ENCODE peak calls at places on chromosomes 7 and 10, in eight cellular contexts. One of them, this sample, is unnamed.

GRCh38 chr10:50279489-50279888 is 28.2 kb upstream of the ASAH2 start:
- DNase-seq in transverse colon: no peak
- DNase-seq in upper lobe of right lung: no peak
- DNase-seq in astrocyte: no peak
- DNase-seq in ovary: no peak
- DNase-seq in SJCRH30: peak
- DNase-seq in RWPE1: peak
- DNase-seq in stomach: peak
- DNase-seq in this sample: no peak

GRCh38 chr10:51667992-51668689 is 31.3 kb downstream of the CSTF2T start:
- DNase-seq in transverse colon: no peak
- DNase-seq in upper lobe of right lung: no peak
- DNase-seq in astrocyte: peak
- DNase-seq in ovary: no peak
- DNase-seq in SJCRH30: no peak
- DNase-seq in RWPE1: no peak
- DNase-seq in stomach: no peak
- DNase-seq in this sample: no peak

GRCh38 chr10:77348082-77348481 is 289.5 kb downstream of the KCNMA1 start:
- DNase-seq in transverse colon: no peak
- DNase-seq in upper lobe of right lung: no peak
- DNase-seq in astrocyte: peak
- DNase-seq in ovary: no peak
- DNase-seq in SJCRH30: no peak
- DNase-seq in RWPE1: no peak
- DNase-seq in stomach: no peak
- DNase-seq in this sample: no peak

GRCh38 chr7:27412164-27412563 is 169.6 kb downstream of the EVX1 start:
- DNase-seq in transverse colon: no peak
- DNase-seq in upper lobe of right lung: no peak
- DNase-seq in astrocyte: no peak
- DNase-seq in ovary: no peak
- DNase-seq in SJCRH30: no peak
- DNase-seq in RWPE1: no peak
- DNase-seq in stomach: no peak
- DNase-seq in this sample: no peak

GRCh38 chr10:69685426-69685801 is 55.4 kb downstream of the FAM241B start:
- DNase-seq in transverse colon: no peak
- DNase-seq in upper lobe of right lung: no peak
- DNase-seq in astrocyte: peak
- DNase-seq in ovary: no peak
- DNase-seq in SJCRH30: no peak
- DNase-seq in RWPE1: no peak
- DNase-seq in stomach: no peak
- DNase-seq in this sample: no peak

GRCh38 chr7:30913821-30914515 is 2.3 kb downstream of the AQP1 start:
- DNase-seq in transverse colon: peak
- DNase-seq in upper lobe of right lung: no peak
- DNase-seq in astrocyte: no peak
- DNase-seq in ovary: no peak
- DNase-seq in SJCRH30: no peak
- DNase-seq in RWPE1: no peak
- DNase-seq in stomach: no peak
- DNase-seq in this sample: no peak

GRCh38 chr10:96511044-96511945 is 2.4 kb downstream of the TLL2 start:
- DNase-seq in transverse colon: peak
- DNase-seq in upper lobe of right lung: no peak
- DNase-seq in astrocyte: no peak
- DNase-seq in ovary: no peak
- DNase-seq in SJCRH30: peak
- DNase-seq in RWPE1: peak
- DNase-seq in stomach: peak
- DNase-seq in this sample: no peak

GRCh38 chr10:82628373-82628772 is 753.4 kb downstream of the NRG3 start:
- DNase-seq in transverse colon: no peak
- DNase-seq in upper lobe of right lung: no peak
- DNase-seq in astrocyte: no peak
- DNase-seq in ovary: no peak
- DNase-seq in SJCRH30: no peak
- DNase-seq in RWPE1: no peak
- DNase-seq in stomach: no peak
- DNase-seq in this sample: no peak

GRCh38 chr10:30806824-30807223 is 177.3 kb upstream of the LYZL2 start:
- DNase-seq in transverse colon: no peak
- DNase-seq in upper lobe of right lung: no peak
- DNase-seq in astrocyte: no peak
- DNase-seq in ovary: no peak
- DNase-seq in SJCRH30: peak
- DNase-seq in RWPE1: no peak
- DNase-seq in stomach: no peak
- DNase-seq in this sample: no peak

GRCh38 chr7:24052572-24053223 is 231.3 kb upstream of the NPY start:
- DNase-seq in transverse colon: no peak
- DNase-seq in upper lobe of right lung: no peak
- DNase-seq in astrocyte: peak
- DNase-seq in ovary: no peak
- DNase-seq in SJCRH30: peak
- DNase-seq in RWPE1: peak
- DNase-seq in stomach: no peak
- DNase-seq in this sample: no peak

GRCh38 chr10:71077796-71078453 is 134.4 kb upstream of the UNC5B start:
- DNase-seq in transverse colon: peak
- DNase-seq in upper lobe of right lung: peak
- DNase-seq in astrocyte: no peak
- DNase-seq in ovary: no peak
- DNase-seq in SJCRH30: no peak
- DNase-seq in RWPE1: no peak
- DNase-seq in stomach: no peak
- DNase-seq in this sample: no peak

GRCh38 chr10:43844236-43844635 is 195.6 kb upstream of the ZNF32 start:
- DNase-seq in transverse colon: no peak
- DNase-seq in upper lobe of right lung: no peak
- DNase-seq in astrocyte: no peak
- DNase-seq in ovary: no peak
- DNase-seq in SJCRH30: no peak
- DNase-seq in RWPE1: no peak
- DNase-seq in stomach: no peak
- DNase-seq in this sample: no peak

GRCh38 chr10:103733002-103733419 is 122.4 kb downstream of the SH3PXD2A start:
- DNase-seq in transverse colon: no peak
- DNase-seq in upper lobe of right lung: no peak
- DNase-seq in astrocyte: no peak
- DNase-seq in ovary: no peak
- DNase-seq in SJCRH30: no peak
- DNase-seq in RWPE1: no peak
- DNase-seq in stomach: no peak
- DNase-seq in this sample: no peak

GRCh38 chr10:62632071-62632809 is 172.3 kb upstream of the ADO start:
- DNase-seq in transverse colon: peak
- DNase-seq in upper lobe of right lung: peak
- DNase-seq in astrocyte: peak
- DNase-seq in ovary: no peak
- DNase-seq in SJCRH30: peak
- DNase-seq in RWPE1: no peak
- DNase-seq in stomach: no peak
- DNase-seq in this sample: no peak

GRCh38 chr7:116500071-116500853 is 724 bp downstream of the CAV2 start:
- DNase-seq in transverse colon: peak
- DNase-seq in upper lobe of right lung: peak
- DNase-seq in astrocyte: peak
- DNase-seq in ovary: peak
- DNase-seq in SJCRH30: peak
- DNase-seq in RWPE1: peak
- DNase-seq in stomach: peak
- DNase-seq in this sample: no peak

GRCh38 chr7:98398567-98399372 is 2.1 kb downstream of the BAIAP2L1 start:
- DNase-seq in transverse colon: no peak
- DNase-seq in upper lobe of right lung: no peak
- DNase-seq in astrocyte: no peak
- DNase-seq in ovary: no peak
- DNase-seq in SJCRH30: peak
- DNase-seq in RWPE1: no peak
- DNase-seq in stomach: no peak
- DNase-seq in this sample: no peak

DNA sequence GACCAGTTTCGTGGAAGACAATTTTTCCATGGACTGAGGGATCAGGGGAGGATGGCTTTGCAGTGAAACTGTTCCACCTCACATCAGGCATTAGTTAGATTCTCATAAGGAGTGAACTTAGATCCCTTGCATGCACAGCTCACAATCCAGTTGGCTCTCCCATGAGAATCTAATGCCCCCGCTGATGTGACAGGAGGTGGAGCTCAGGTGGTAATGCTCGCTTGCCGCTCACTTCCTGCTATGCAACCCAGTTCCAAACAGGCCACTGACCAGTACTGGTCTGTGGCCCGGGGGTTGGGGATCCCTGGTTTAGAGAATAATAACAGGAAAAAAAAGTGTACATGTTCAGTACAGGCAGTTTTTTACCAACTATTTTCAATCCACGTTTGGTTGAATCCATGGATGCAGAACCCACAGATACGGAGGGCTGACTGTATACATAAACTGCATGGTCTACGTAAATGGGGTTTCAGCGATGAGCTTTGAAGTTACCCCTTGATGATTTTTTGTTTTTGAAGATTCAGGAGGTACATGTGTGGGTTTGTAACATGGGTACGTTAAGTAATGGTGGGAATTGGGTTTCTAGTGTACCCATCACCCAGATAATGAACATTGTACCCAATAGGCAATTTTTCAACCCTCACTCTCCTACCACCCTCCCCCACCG is 24.5 kb downstream of the OGDH start:
- DNase-seq in transverse colon: no peak
- DNase-seq in upper lobe of right lung: no peak
- DNase-seq in astrocyte: no peak
- DNase-seq in ovary: no peak
- DNase-seq in SJCRH30: no peak
- DNase-seq in RWPE1: no peak
- DNase-seq in stomach: no peak
- DNase-seq in this sample: no peak
- H3K27ac ChIP-seq in transverse colon: peak
- H3K27ac ChIP-seq in upper lobe of right lung: peak
- H3K27ac ChIP-seq in astrocyte: no peak
- H3K27ac ChIP-seq in ovary: no peak
- H3K27ac ChIP-seq in SJCRH30: no peak
- H3K27ac ChIP-seq in RWPE1: peak
- H3K27ac ChIP-seq in stomach: peak
- H3K27ac ChIP-seq in this sample: no peak

GRCh38 chr10:114665873-114666272 is 7.8 kb upstream of the ABLIM1 start:
- DNase-seq in transverse colon: no peak
- DNase-seq in upper lobe of right lung: no peak
- DNase-seq in astrocyte: no peak
- DNase-seq in ovary: no peak
- DNase-seq in SJCRH30: no peak
- DNase-seq in RWPE1: no peak
- DNase-seq in stomach: no peak
- DNase-seq in this sample: no peak

GRCh38 chr10:114664127-114664526 is 6.1 kb upstream of the ABLIM1 start:
- DNase-seq in transverse colon: no peak
- DNase-seq in upper lobe of right lung: no peak
- DNase-seq in astrocyte: no peak
- DNase-seq in ovary: no peak
- DNase-seq in SJCRH30: no peak
- DNase-seq in RWPE1: no peak
- DNase-seq in stomach: no peak
- DNase-seq in this sample: no peak

GRCh38 chr10:114662651-114663217 is 4.7 kb upstream of the ABLIM1 start:
- DNase-seq in transverse colon: no peak
- DNase-seq in upper lobe of right lung: no peak
- DNase-seq in astrocyte: no peak
- DNase-seq in ovary: no peak
- DNase-seq in SJCRH30: peak
- DNase-seq in RWPE1: no peak
- DNase-seq in stomach: no peak
- DNase-seq in this sample: no peak

GRCh38 chr10:114663631-114664030 is 5.6 kb upstream of the ABLIM1 start:
- DNase-seq in transverse colon: no peak
- DNase-seq in upper lobe of right lung: no peak
- DNase-seq in astrocyte: no peak
- DNase-seq in ovary: no peak
- DNase-seq in SJCRH30: no peak
- DNase-seq in RWPE1: no peak
- DNase-seq in stomach: no peak
- DNase-seq in this sample: no peak

DNA sequence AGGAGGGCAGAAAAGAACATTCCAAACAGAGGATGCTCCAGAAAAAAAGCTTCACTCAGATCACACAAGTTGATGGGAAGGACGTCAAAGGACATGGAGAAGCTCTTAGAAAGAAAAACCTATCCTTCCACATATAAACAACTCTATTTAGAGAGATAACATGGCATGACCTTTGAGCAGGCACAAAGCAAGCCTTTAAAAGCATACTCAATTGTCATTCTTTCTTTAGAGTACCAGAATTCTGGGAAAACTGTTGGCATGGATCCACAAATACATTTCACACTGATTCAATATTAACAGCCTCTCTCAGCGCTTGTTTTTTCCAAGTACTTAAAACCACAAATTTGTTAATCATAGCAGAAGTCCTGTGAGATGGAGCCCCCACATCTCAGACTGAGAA is 7.3 kb upstream of the ABLIM1 start:
- DNase-seq in transverse colon: no peak
- DNase-seq in upper lobe of right lung: no peak
- DNase-seq in astrocyte: no peak
- DNase-seq in ovary: no peak
- DNase-seq in SJCRH30: no peak
- DNase-seq in RWPE1: no peak
- DNase-seq in stomach: no peak
- DNase-seq in this sample: no peak
- H3K27ac ChIP-seq in transverse colon: no peak
- H3K27ac ChIP-seq in upper lobe of right lung: no peak
- H3K27ac ChIP-seq in astrocyte: no peak
- H3K27ac ChIP-seq in ovary: no peak
- H3K27ac ChIP-seq in SJCRH30: no peak
- H3K27ac ChIP-seq in RWPE1: no peak
- H3K27ac ChIP-seq in stomach: no peak
- H3K27ac ChIP-seq in this sample: no peak

GRCh38 chr7:151485006-151485732 is 34.5 kb downstream of the RHEB start:
- DNase-seq in transverse colon: no peak
- DNase-seq in upper lobe of right lung: no peak
- DNase-seq in astrocyte: peak
- DNase-seq in ovary: no peak
- DNase-seq in SJCRH30: no peak
- DNase-seq in RWPE1: peak
- DNase-seq in stomach: no peak
- DNase-seq in this sample: no peak
- H3K27ac ChIP-seq in transverse colon: peak
- H3K27ac ChIP-seq in upper lobe of right lung: no peak
- H3K27ac ChIP-seq in astrocyte: peak
- H3K27ac ChIP-seq in ovary: no peak
- H3K27ac ChIP-seq in SJCRH30: no peak
- H3K27ac ChIP-seq in RWPE1: no peak
- H3K27ac ChIP-seq in stomach: no peak
- H3K27ac ChIP-seq in this sample: no peak

DNA sequence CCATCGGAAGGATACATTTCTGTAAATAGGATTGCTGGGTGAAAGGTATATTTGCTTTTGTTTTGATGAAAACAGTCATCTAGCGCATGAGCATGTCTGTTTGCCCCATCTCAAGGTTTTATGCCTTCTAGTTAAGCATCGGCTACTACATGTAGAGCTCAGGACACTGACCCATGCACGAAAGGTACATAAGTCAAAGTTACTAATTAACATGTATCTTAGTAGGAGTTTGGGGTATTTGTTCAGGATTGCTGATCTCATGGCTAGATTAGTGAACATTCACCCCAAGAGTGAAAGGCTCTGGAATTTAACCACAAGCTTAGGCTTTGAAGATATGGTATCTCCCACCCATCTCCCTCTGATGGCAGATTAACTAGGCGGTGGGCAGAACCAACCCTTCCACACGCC is 91.5 kb downstream of the RBM20 start:
- DNase-seq in transverse colon: no peak
- DNase-seq in upper lobe of right lung: no peak
- DNase-seq in astrocyte: no peak
- DNase-seq in ovary: no peak
- DNase-seq in SJCRH30: no peak
- DNase-seq in RWPE1: no peak
- DNase-seq in stomach: no peak
- DNase-seq in this sample: no peak
- H3K27ac ChIP-seq in transverse colon: no peak
- H3K27ac ChIP-seq in upper lobe of right lung: no peak
- H3K27ac ChIP-seq in astrocyte: no peak
- H3K27ac ChIP-seq in ovary: no peak
- H3K27ac ChIP-seq in SJCRH30: no peak
- H3K27ac ChIP-seq in RWPE1: no peak
- H3K27ac ChIP-seq in stomach: no peak
- H3K27ac ChIP-seq in this sample: no peak